ENCODE peak calls at places on chromosomes 13 and 19, in five cellular contexts. U is CD8-positive, alpha-beta T cell; L is ascending aorta; V is AG10803; X is brain microvascular endothelial cell. C is an unnamed sample.

GRCh38 chr13:83221813-83222241 is 660.4 kb downstream of the SLITRK1 start:
- DNase-seq in L (no peak), X (peak; percentile 30), U (no peak), V (peak; percentile 74), C (peak; percentile 95)

GRCh38 chr13:72383646-72384045 is 343.8 kb downstream of the MZT1 start:
- DNase-seq in V (no peak), X (no peak), L (no peak), U (no peak), C (no peak)

GRCh38 chr19:48499352-48500090 is 12.1 kb downstream of the LMTK3 start:
- DNase-seq in X (no peak), U (no peak), V (no peak), L (no peak), C (no peak)

GRCh38 chr19:913080-913748 is at the start of gene R3HDM4:
- DNase-seq in U (peak; percentile 78), L (peak; percentile 86), X (no peak), V (peak; percentile 53), C (no peak)

GRCh38 chr13:73754727-73755292 is 379.4 kb downstream of the KLF12 start:
- DNase-seq in X (peak; percentile 72), U (no peak), V (peak; percentile 62), L (no peak), C (peak; percentile 55)

GRCh38 chr19:38303517-38304351 is at the start of gene C19orf33:
- DNase-seq in V (no peak), U (no peak), X (no peak), L (no peak), C (no peak)

GRCh38 chr19:47272448-47273312 is 2.0 kb upstream of the INAFM1 start:
- DNase-seq in L (peak; percentile 78), V (peak; percentile 71), U (no peak), X (no peak), C (no peak)

GRCh38 chr13:53250272-53250875 is 221.8 kb downstream of the OLFM4 start:
- DNase-seq in V (peak; percentile 75), X (peak; percentile 52), U (no peak), L (no peak), C (peak; percentile 77)

GRCh38 chr19:1921825-1922224 is 16.6 kb downstream of the ADAT3 start:
- DNase-seq in V (no peak), X (no peak), L (no peak), U (no peak), C (no peak)

GRCh38 chr13:95677564-95678386 is 836 bp downstream of the DNAJC3 start:
- DNase-seq in L (no peak), U (no peak), V (peak; percentile 21), X (no peak), C (peak; percentile 28)

GRCh38 chr19:17098326-17098725 is 22.7 kb downstream of the MYO9B start:
- DNase-seq in L (no peak), X (no peak), U (no peak), V (no peak), C (no peak)

GRCh38 chr13:43036386-43037220 is 13.2 kb downstream of the DNAJC15 start:
- DNase-seq in L (no peak), X (no peak), U (no peak), V (no peak), C (no peak)

GRCh38 chr19:42115705-42116104 is 16.5 kb downstream of the POU2F2 start:
- DNase-seq in U (no peak), L (no peak), V (no peak), X (no peak), C (no peak)

GRCh38 chr19:42114412-42114811 is 17.8 kb downstream of the POU2F2 start:
- DNase-seq in U (no peak), V (no peak), X (no peak), L (no peak), C (no peak)

GRCh38 chr19:42117076-42117475 is 15.2 kb downstream of the POU2F2 start:
- DNase-seq in V (no peak), L (no peak), X (no peak), U (no peak), C (no peak)

GRCh38 chr19:42115219-42115618 is 17.0 kb downstream of the POU2F2 start:
- DNase-seq in L (no peak), U (no peak), X (peak; percentile 31), V (peak; percentile 35), C (peak; percentile 34)

DNA sequence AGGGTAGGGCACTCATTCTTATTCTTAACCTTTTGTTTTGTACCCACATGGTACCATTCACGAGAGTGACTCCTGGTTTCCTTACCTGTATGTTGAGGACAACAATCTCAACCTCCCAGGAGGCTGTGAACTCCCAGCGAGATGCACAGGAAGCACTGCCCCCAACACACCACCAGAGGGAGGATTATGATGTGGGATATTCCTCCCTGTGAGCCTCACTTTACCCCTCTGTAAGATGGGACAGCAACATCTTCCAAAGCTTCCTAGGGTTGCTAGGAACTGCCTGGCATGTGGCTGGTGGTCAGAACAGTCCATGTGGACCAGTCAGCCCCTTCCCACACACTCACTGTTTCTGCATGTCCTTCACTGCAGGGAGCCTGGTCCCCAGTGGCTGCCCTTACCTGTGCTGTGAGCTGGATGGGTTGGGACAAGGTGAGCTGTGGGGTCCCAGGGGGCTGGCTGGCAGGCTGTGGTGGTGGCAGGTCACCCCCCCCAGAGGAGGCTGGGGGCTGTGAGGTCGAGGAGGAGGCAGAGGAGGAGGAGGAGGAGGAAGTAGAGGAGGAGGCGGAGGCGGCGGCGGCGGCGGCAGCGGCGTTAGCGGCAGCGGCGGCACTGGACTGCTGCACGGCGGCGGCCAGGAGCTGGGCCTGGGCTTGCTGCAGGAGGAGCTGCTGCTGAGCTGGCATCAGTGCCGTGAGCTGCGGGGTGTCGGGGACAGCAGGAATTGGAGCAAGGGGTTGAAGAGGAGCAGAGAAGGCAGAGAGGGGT is 15.8 kb downstream of the POU2F2 start:
- DNase-seq in V (no peak), L (no peak), X (no peak), U (no peak), C (no peak)
- TF ChIP-seq CTCF in V (no peak), L (no peak), X (peak; percentile 35), U (no peak), C (peak; percentile 52)

GRCh38 chr19:40804783-40805242 is 5.8 kb downstream of the EGLN2 start:
- DNase-seq in L (no peak), U (no peak), V (no peak), X (no peak), C (no peak)
- TF ChIP-seq CTCF in L (no peak), U (no peak), V (peak; percentile 18), X (peak; percentile 29), C (peak; percentile 33)

GRCh38 chr13:31175847-31176536 is 14.3 kb upstream of the HSPH1 start:
- DNase-seq in V (peak; percentile 18), L (no peak), X (no peak), U (no peak), C (no peak)
- TF ChIP-seq CTCF in V (no peak), L (no peak), X (no peak), U (no peak), C (no peak)

DNA sequence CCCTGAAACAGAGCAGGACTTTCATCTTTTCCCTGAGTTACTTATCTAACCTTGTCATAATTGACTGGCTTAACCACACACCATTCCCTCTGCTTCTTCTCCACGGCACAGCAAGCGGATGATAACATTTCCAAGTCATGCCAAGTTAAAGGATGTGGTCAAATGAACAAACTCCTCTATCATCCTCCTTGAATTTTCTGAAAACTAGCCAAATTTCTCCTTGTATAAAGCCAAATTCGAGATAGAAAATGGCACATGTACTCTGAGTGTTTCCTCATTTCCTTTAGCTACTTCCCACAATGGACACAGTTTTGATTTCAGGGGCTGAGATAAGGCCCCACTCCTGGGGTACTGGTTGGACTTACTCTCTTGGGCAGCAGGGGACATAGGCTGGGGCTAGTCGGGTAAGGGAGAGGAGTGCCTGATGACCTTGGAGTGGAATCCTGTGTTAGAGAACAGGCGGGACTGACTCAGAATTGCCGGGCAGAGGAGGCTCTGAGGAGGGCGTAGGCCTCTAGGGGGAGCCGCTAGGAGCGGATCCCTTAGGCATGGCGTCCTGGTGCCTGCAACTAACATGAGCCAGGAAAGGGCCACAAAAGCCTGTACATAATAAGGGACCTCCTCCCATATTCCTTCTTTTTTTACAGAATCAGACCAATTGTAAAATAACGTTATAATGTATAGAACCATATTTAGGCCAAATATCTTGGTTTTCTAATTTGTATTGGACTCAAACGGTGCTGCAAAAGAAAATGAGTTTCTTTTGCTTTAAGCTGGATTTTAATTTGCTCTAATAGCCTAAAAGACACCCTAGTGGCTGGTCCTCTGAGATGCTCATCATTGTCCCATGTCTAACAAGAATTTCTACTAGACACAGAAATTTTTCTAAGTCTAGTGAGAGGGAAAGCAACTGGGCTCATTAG is 20.4 kb upstream of the TMTC4 start:
- DNase-seq in X (peak; percentile 61), V (peak; percentile 46), U (no peak), L (no peak), C (peak; percentile 4)
- TF ChIP-seq CTCF in X (peak; percentile 89), V (peak; percentile 58), U (no peak), L (no peak), C (peak; percentile 63)

DNA sequence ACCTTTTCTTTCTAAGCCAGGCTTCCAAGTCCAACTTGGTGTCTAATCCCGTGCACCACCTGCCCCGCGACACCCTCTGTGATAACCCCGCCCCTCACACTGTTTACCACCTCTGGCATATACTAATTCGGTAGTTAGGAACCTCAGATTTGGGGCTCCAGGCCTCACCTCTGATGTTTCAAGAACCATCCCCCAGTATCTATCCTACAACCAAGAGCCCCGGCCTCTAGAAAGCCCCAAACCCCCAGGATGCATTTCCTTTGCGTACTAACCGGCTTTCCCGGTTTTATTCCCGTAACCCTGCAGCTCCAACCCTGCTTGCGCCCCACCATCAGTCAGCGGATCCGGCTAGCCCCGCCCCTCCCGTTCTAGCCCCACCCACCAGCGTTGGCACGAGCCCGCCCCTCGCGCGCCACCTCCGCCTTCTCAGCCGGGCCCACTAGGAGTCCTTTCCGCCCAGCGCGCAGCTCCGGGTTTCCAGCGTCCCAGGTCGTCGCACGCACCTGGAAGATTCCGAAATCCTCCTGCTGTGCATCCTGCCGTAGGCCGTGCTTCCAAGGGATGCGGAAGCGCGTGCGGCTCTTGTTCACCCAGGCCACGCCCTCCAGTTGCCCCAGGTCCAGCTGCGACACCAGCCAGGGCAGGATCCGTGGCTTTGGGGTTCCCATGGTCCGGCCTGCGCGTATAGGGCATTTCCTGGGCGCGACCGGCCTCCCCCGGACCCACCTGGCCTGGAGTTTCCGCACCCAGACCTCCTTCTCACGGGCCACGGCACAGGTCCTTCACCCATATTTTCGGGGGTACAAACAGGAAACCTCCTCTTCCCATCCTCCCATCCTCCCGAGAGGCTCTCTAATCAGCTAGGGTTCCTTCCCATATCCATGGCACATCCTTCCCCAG is 1.2 kb downstream of the IRF3 start:
- DNase-seq in L (peak; percentile 94), X (peak; percentile 74), V (peak; percentile 69), U (peak; percentile 89), C (peak; percentile 79)
- TF ChIP-seq CTCF in L (peak; percentile 12), X (peak; percentile 21), V (peak; percentile 17), U (peak; percentile 23), C (peak; percentile 10)

DNA sequence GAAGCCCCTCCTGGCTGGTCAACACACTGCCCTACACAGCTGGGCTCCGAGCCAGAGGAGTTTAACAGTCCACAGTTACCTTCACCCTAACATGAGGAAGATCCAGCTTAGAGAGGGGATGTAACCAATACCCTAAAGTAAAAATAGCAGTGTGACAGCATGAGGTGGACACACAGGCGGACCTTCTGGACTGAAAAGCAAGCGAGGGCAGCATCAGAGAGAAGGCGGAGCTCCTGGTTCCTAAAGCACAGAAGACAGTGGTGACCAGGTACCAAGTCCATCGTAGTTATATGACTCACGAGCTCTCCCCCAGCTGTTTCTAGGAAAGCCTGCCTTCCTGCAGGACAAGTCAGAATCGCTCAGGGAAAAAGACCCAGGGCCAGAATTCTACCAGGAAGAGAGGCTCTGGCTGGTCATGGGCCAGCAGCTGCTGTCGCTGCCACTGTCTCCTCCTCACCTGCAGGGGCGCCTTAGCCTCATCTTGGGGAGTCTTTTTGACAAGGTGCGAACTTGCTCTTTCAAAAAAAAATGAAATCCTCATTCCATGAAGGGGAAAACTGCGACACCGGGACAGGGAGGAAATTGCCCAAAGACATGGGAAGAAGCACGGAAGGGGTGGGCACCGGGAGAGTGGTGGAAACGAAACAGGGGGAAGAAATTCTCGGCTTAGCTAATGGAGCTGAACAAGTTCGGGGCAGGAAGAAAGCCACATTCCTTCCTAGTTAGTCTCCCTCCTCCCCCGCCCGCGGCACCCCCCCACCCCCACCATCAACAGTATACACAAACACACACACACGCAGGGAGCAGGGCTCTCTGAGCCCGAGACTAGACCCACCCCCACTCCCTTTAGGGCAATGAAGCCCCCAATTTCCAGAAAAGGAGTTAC is 1.7 kb downstream of the ELL start:
- DNase-seq in X (peak; percentile 67), U (peak; percentile 46), V (peak; percentile 80), L (peak; percentile 86), C (peak; percentile 75)
- TF ChIP-seq CTCF in X (peak; percentile 81), U (peak; percentile 71), V (peak; percentile 65), L (peak; percentile 41), C (peak; percentile 78)

C was measured in HFFc6.